ENCODE peak calls at places on chromosomes 16 and 17, in four cellular contexts. One of them, this sample, is unnamed.

GRCh38 chr16:11245222-11245737 is 10.7 kb downstream of the SOCS1 start:
- DNase-seq in HepG2: no peak
- DNase-seq in K562: no peak
- DNase-seq in GM12878: no peak
- DNase-seq in this sample: no peak

GRCh38 chr16:67000384-67001158 is 12.2 kb downstream of the CES4A start:
- DNase-seq in K562: peak; percentile 46
- DNase-seq in GM12878: no peak
- DNase-seq in HepG2: no peak
- DNase-seq in this sample: peak; percentile 79

GRCh38 chr17:75754378-75755204 is 10.4 kb downstream of the GALK1 start:
- DNase-seq in HepG2: peak; percentile 72
- DNase-seq in K562: peak; percentile 61
- DNase-seq in GM12878: no peak
- DNase-seq in this sample: no peak

GRCh38 chr16:79751785-79752184 is 151.2 kb upstream of the MAF start:
- DNase-seq in GM12878: no peak
- DNase-seq in K562: no peak
- DNase-seq in HepG2: no peak
- DNase-seq in this sample: no peak

GRCh38 chr17:74760404-74761105 is 12.1 kb downstream of the NHERF1 start:
- DNase-seq in K562: peak; percentile 57
- DNase-seq in GM12878: no peak
- DNase-seq in HepG2: no peak
- DNase-seq in this sample: no peak

GRCh38 chr17:1473841-1474240 is 17.8 kb upstream of the CRK start:
- DNase-seq in GM12878: peak; percentile 47
- DNase-seq in K562: no peak
- DNase-seq in HepG2: no peak
- DNase-seq in this sample: no peak

GRCh38 chr16:69106491-69107291 is 1.2 kb downstream of the HAS3 start:
- DNase-seq in GM12878: no peak
- DNase-seq in K562: no peak
- DNase-seq in HepG2: no peak
- DNase-seq in this sample: peak; percentile 80

GRCh38 chr17:69539781-69540319 is 125.4 kb downstream of the MAP2K6 start:
- DNase-seq in GM12878: no peak
- DNase-seq in K562: no peak
- DNase-seq in HepG2: no peak
- DNase-seq in this sample: no peak

GRCh38 chr17:41695134-41695661 is 6.5 kb downstream of the EIF1 start:
- DNase-seq in K562: no peak
- DNase-seq in HepG2: no peak
- DNase-seq in GM12878: no peak
- DNase-seq in this sample: no peak

GRCh38 chr17:28501421-28502284 is 4.5 kb upstream of the FOXN1 start:
- DNase-seq in K562: no peak
- DNase-seq in HepG2: no peak
- DNase-seq in GM12878: no peak
- DNase-seq in this sample: no peak

GRCh38 chr17:38815576-38816193 is 9.4 kb downstream of the CWC25 start:
- DNase-seq in K562: no peak
- DNase-seq in GM12878: no peak
- DNase-seq in HepG2: no peak
- DNase-seq in this sample: peak; percentile 39

GRCh38 chr17:63773272-63774140 is at the start of gene CCDC47:
- DNase-seq in K562: peak; percentile 99
- DNase-seq in GM12878: peak; percentile 98
- DNase-seq in HepG2: peak; percentile 100
- DNase-seq in this sample: peak; percentile 100

GRCh38 chr17:17350491-17351355 is 47.5 kb downstream of the NT5M start:
- DNase-seq in GM12878: no peak
- DNase-seq in HepG2: no peak
- DNase-seq in K562: no peak
- DNase-seq in this sample: peak; percentile 79

GRCh38 chr17:31605761-31606160 is 214.3 kb downstream of the RAB11FIP4 start:
- DNase-seq in K562: no peak
- DNase-seq in GM12878: no peak
- DNase-seq in HepG2: no peak
- DNase-seq in this sample: no peak

GRCh38 chr16:14455577-14455976 is 174.5 kb downstream of the PARN start:
- DNase-seq in GM12878: no peak
- DNase-seq in K562: peak; percentile 32
- DNase-seq in HepG2: peak; percentile 18
- DNase-seq in this sample: peak; percentile 38

GRCh38 chr16:70418274-70418992 is 20.5 kb downstream of the ST3GAL2 start:
- DNase-seq in GM12878: no peak
- DNase-seq in K562: no peak
- DNase-seq in HepG2: no peak
- DNase-seq in this sample: no peak

GRCh38 chr16:77273815-77274214 is 74.6 kb downstream of the SYCE1L start:
- DNase-seq in GM12878: no peak
- DNase-seq in HepG2: no peak
- DNase-seq in K562: no peak
- DNase-seq in this sample: peak; percentile 44

GRCh38 chr16:57666353-57667068 is 1.6 kb upstream of the ADGRG3 start:
- DNase-seq in K562: no peak
- DNase-seq in GM12878: no peak
- DNase-seq in HepG2: no peak
- DNase-seq in this sample: no peak

GRCh38 chr17:74042241-74042640 is 161.2 kb upstream of the RPL38 start:
- DNase-seq in GM12878: no peak
- DNase-seq in K562: no peak
- DNase-seq in HepG2: no peak
- DNase-seq in this sample: no peak

GRCh38 chr17:12302711-12303110 is 282.0 kb downstream of the MAP2K4 start:
- DNase-seq in K562: no peak
- DNase-seq in GM12878: no peak
- DNase-seq in HepG2: no peak
- DNase-seq in this sample: no peak

GRCh38 chr16:20259549-20259948 is 67.8 kb downstream of the GP2 start:
- DNase-seq in K562: no peak
- DNase-seq in HepG2: no peak
- DNase-seq in GM12878: no peak
- DNase-seq in this sample: no peak

GRCh38 chr16:26627958-26628357 is 438.8 kb upstream of the C16orf82 start:
- DNase-seq in HepG2: no peak
- DNase-seq in K562: no peak
- DNase-seq in GM12878: no peak
- DNase-seq in this sample: no peak

GRCh38 chr16:53816211-53816610 is 112.3 kb downstream of the FTO start:
- DNase-seq in HepG2: no peak
- DNase-seq in K562: no peak
- DNase-seq in GM12878: no peak
- DNase-seq in this sample: no peak

GRCh38 chr17:28584434-28584833 is 7.7 kb upstream of the ALDOC start:
- DNase-seq in HepG2: no peak
- DNase-seq in GM12878: no peak
- DNase-seq in K562: no peak
- DNase-seq in this sample: no peak

GRCh38 chr17:4672055-4672630 is 30.7 kb upstream of the ALOX15 start:
- DNase-seq in HepG2: no peak
- DNase-seq in K562: no peak
- DNase-seq in GM12878: no peak
- DNase-seq in this sample: no peak

GRCh38 chr17:2957631-2958286 is 105.6 kb downstream of the OR1D5 start:
- DNase-seq in GM12878: no peak
- DNase-seq in K562: no peak
- DNase-seq in HepG2: no peak
- DNase-seq in this sample: no peak

GRCh38 chr16:80265624-80266306 is 275.0 kb upstream of the DYNLRB2 start:
- DNase-seq in GM12878: no peak
- DNase-seq in HepG2: peak; percentile 99
- DNase-seq in K562: no peak
- DNase-seq in this sample: no peak

GRCh38 chr16:2673066-2673999 is 9.0 kb upstream of the KCTD5 start:
- DNase-seq in HepG2: peak; percentile 86
- DNase-seq in K562: peak; percentile 95
- DNase-seq in GM12878: peak; percentile 54
- DNase-seq in this sample: peak; percentile 96

GRCh38 chr16:27382187-27382855 is 19.7 kb upstream of the IL21R start:
- DNase-seq in K562: no peak
- DNase-seq in HepG2: no peak
- DNase-seq in GM12878: no peak
- DNase-seq in this sample: no peak

GRCh38 chr17:35390663-35391062 is 17.2 kb upstream of the SLFN11 start:
- DNase-seq in K562: no peak
- DNase-seq in GM12878: no peak
- DNase-seq in HepG2: no peak
- DNase-seq in this sample: no peak

GRCh38 chr16:50273888-50274770 is 7.8 kb downstream of the ADCY7 start:
- DNase-seq in HepG2: no peak
- DNase-seq in GM12878: peak; percentile 64
- DNase-seq in K562: no peak
- DNase-seq in this sample: no peak

GRCh38 chr17:14760719-14761425 is 460.0 kb downstream of the HS3ST3B1 start:
- DNase-seq in GM12878: no peak
- DNase-seq in K562: no peak
- DNase-seq in HepG2: peak; percentile 76
- DNase-seq in this sample: no peak

GRCh38 chr16:23448392-23448791 is 4.6 kb downstream of the COG7 start:
- DNase-seq in GM12878: no peak
- DNase-seq in HepG2: no peak
- DNase-seq in K562: no peak
- DNase-seq in this sample: no peak

GRCh38 chr17:32275060-32276042 is 9.7 kb downstream of the RHBDL3 start:
- DNase-seq in GM12878: no peak
- DNase-seq in K562: peak; percentile 89
- DNase-seq in HepG2: no peak
- DNase-seq in this sample: peak; percentile 72

GRCh38 chr16:56683424-56684162 is 1.3 kb downstream of the MT1X start:
- DNase-seq in GM12878: no peak
- DNase-seq in HepG2: no peak
- DNase-seq in K562: no peak
- DNase-seq in this sample: peak; percentile 33

GRCh38 chr16:921321-921905 is 49.4 kb downstream of the LMF1 start:
- DNase-seq in K562: no peak
- DNase-seq in GM12878: no peak
- DNase-seq in HepG2: no peak
- DNase-seq in this sample: no peak
- TF ChIP-seq JUNB in K562: no peak
- TF ChIP-seq JUNB in GM12878: no peak
- TF ChIP-seq JUNB in HepG2: no peak
- TF ChIP-seq JUNB in this sample: no peak

DNA sequence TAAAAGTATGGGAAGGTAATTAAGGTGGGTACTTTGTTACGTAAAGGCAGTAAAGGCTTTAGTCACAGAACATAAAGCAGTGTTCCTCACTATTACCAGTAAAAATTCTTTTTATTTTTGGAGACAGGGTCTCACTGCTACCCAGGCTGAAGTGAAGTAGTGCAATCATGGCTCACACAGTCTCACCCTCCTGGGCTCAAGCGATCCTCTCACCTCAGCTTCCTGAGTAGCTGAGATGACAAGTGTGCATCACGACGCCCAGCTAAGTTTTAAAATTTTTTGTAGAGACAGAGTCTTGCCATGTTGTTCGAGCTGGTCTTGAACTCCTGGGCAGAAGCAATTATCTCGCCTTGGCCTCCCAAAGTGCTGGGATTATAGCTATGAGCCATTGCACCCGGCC is 80.5 kb downstream of the CREBBP start:
- DNase-seq in K562: no peak
- DNase-seq in HepG2: no peak
- DNase-seq in GM12878: no peak
- DNase-seq in this sample: no peak
- TF ChIP-seq EZH2 in K562: no peak
- TF ChIP-seq EZH2 in HepG2: no peak
- TF ChIP-seq EZH2 in GM12878: no peak
- TF ChIP-seq EZH2 in this sample: no peak

GRCh38 chr16:4293822-4294457 is 21.1 kb upstream of the TFAP4 start:
- DNase-seq in HepG2: no peak
- DNase-seq in GM12878: no peak
- DNase-seq in K562: no peak
- DNase-seq in this sample: peak; percentile 90
- TF ChIP-seq JUNB in HepG2: no peak
- TF ChIP-seq JUNB in GM12878: no peak
- TF ChIP-seq JUNB in K562: no peak
- TF ChIP-seq JUNB in this sample: no peak

GRCh38 chr17:58323420-58324408 is 4.9 kb downstream of the TSPOAP1 start:
- DNase-seq in K562: no peak
- DNase-seq in HepG2: no peak
- DNase-seq in GM12878: no peak
- DNase-seq in this sample: no peak
- TF ChIP-seq EZH2 in K562: no peak
- TF ChIP-seq EZH2 in HepG2: no peak
- TF ChIP-seq EZH2 in GM12878: no peak
- TF ChIP-seq EZH2 in this sample: peak; percentile 38

This sample was measured in GM23338.